ENCODE peak calls at places on chromosomes 13 and 19, in four cellular contexts. One of them, this sample, is unnamed.

GRCh38 chr13:97946951-97947588 is 6.4 kb upstream of the IPO5 start:
- DNase-seq in HepG2: no peak
- DNase-seq in GM12878: no peak
- DNase-seq in K562: no peak
- DNase-seq in this sample: no peak

GRCh38 chr19:12681074-12681987 is at the start of gene DHPS:
- DNase-seq in HepG2: peak
- DNase-seq in GM12878: peak
- DNase-seq in K562: peak
- DNase-seq in this sample: peak

GRCh38 chr19:46927106-46927505 is 66.3 kb downstream of the ARHGAP35 start:
- DNase-seq in HepG2: no peak
- DNase-seq in GM12878: no peak
- DNase-seq in K562: no peak
- DNase-seq in this sample: no peak

GRCh38 chr13:49641810-49642291 is 13.5 kb downstream of the ARL11 start:
- DNase-seq in HepG2: no peak
- DNase-seq in GM12878: no peak
- DNase-seq in K562: peak
- DNase-seq in this sample: no peak

GRCh38 chr13:42486711-42487198 is 87.2 kb upstream of the TNFSF11 start:
- DNase-seq in HepG2: no peak
- DNase-seq in GM12878: no peak
- DNase-seq in K562: no peak
- DNase-seq in this sample: no peak

GRCh38 chr19:7677664-7678311 is 898 bp downstream of the MCEMP1 start:
- DNase-seq in HepG2: peak
- DNase-seq in GM12878: no peak
- DNase-seq in K562: no peak
- DNase-seq in this sample: no peak

GRCh38 chr13:32878172-32878571 is 138.1 kb upstream of the KL start:
- DNase-seq in HepG2: no peak
- DNase-seq in GM12878: no peak
- DNase-seq in K562: no peak
- DNase-seq in this sample: no peak

GRCh38 chr13:54449922-54450321 is 1421.3 kb downstream of the OLFM4 start:
- DNase-seq in HepG2: no peak
- DNase-seq in GM12878: no peak
- DNase-seq in K562: no peak
- DNase-seq in this sample: no peak

GRCh38 chr19:8306235-8307054 is 1.7 kb downstream of the CD320 start:
- DNase-seq in HepG2: no peak
- DNase-seq in GM12878: no peak
- DNase-seq in K562: no peak
- DNase-seq in this sample: no peak

GRCh38 chr13:67964091-67964490 is 734.0 kb upstream of the PCDH9 start:
- DNase-seq in HepG2: no peak
- DNase-seq in GM12878: no peak
- DNase-seq in K562: no peak
- DNase-seq in this sample: no peak

GRCh38 chr19:17209126-17210036 is 5.8 kb upstream of the USE1 start:
- DNase-seq in HepG2: no peak
- DNase-seq in GM12878: no peak
- DNase-seq in K562: peak
- DNase-seq in this sample: peak

GRCh38 chr13:41019027-41019487 is at the start of gene ELF1:
- DNase-seq in HepG2: peak
- DNase-seq in GM12878: peak
- DNase-seq in K562: peak
- DNase-seq in this sample: peak

GRCh38 chr13:42747399-42747873 is 33.9 kb upstream of the FAM216B start:
- DNase-seq in HepG2: no peak
- DNase-seq in GM12878: no peak
- DNase-seq in K562: no peak
- DNase-seq in this sample: no peak

GRCh38 chr13:77349365-77349764 is 22.5 kb upstream of the MYCBP2 start:
- DNase-seq in HepG2: no peak
- DNase-seq in GM12878: no peak
- DNase-seq in K562: no peak
- DNase-seq in this sample: no peak

GRCh38 chr13:27170521-27171243 is 929 bp downstream of the USP12 start:
- DNase-seq in HepG2: peak
- DNase-seq in GM12878: no peak
- DNase-seq in K562: peak
- DNase-seq in this sample: peak

GRCh38 chr13:44790289-44790688 is 199.0 kb downstream of the NUFIP1 start:
- DNase-seq in HepG2: no peak
- DNase-seq in GM12878: no peak
- DNase-seq in K562: no peak
- DNase-seq in this sample: no peak

GRCh38 chr13:114126789-114127472 is 5.5 kb downstream of the RASA3 start:
- DNase-seq in HepG2: no peak
- DNase-seq in GM12878: no peak
- DNase-seq in K562: no peak
- DNase-seq in this sample: no peak

GRCh38 chr19:51014242-51014641 is 5.3 kb downstream of the KLK10 start:
- DNase-seq in HepG2: no peak
- DNase-seq in GM12878: no peak
- DNase-seq in K562: no peak
- DNase-seq in this sample: no peak

GRCh38 chr13:66835040-66835628 is 395.0 kb downstream of the PCDH9 start:
- DNase-seq in HepG2: peak
- DNase-seq in GM12878: no peak
- DNase-seq in K562: peak
- DNase-seq in this sample: peak

GRCh38 chr19:27775395-27775794 is 1437.6 kb downstream of the UQCRFS1 start:
- DNase-seq in HepG2: no peak
- DNase-seq in GM12878: no peak
- DNase-seq in K562: peak
- DNase-seq in this sample: no peak

GRCh38 chr19:55479451-55480230 is 3.2 kb downstream of the ZNF628 start:
- DNase-seq in HepG2: no peak
- DNase-seq in GM12878: no peak
- DNase-seq in K562: no peak
- DNase-seq in this sample: no peak

GRCh38 chr19:16015805-16016173 is 60.5 kb upstream of the TPM4 start:
- DNase-seq in HepG2: no peak
- DNase-seq in GM12878: no peak
- DNase-seq in K562: no peak
- DNase-seq in this sample: no peak

GRCh38 chr19:51514866-51515481 is 13.4 kb upstream of the SIGLEC12 start:
- DNase-seq in HepG2: peak
- DNase-seq in GM12878: peak
- DNase-seq in K562: peak
- DNase-seq in this sample: peak

GRCh38 chr13:41678320-41678719 is 221.0 kb downstream of the RGCC start:
- DNase-seq in HepG2: no peak
- DNase-seq in GM12878: no peak
- DNase-seq in K562: no peak
- DNase-seq in this sample: no peak

GRCh38 chr19:3034845-3035541 is 5.9 kb upstream of the TLE2 start:
- DNase-seq in HepG2: no peak
- DNase-seq in GM12878: peak
- DNase-seq in K562: peak
- DNase-seq in this sample: no peak

GRCh38 chr19:49908480-49909420 is 12.1 kb upstream of the IL4I1 start:
- DNase-seq in HepG2: no peak
- DNase-seq in GM12878: no peak
- DNase-seq in K562: no peak
- DNase-seq in this sample: no peak

GRCh38 chr13:99982741-99983400 is 1.3 kb downstream of the ZIC2 start:
- DNase-seq in HepG2: no peak
- DNase-seq in GM12878: no peak
- DNase-seq in K562: peak
- DNase-seq in this sample: no peak

GRCh38 chr19:13363235-13363634 is 143.0 kb downstream of the CACNA1A start:
- DNase-seq in HepG2: no peak
- DNase-seq in GM12878: no peak
- DNase-seq in K562: no peak
- DNase-seq in this sample: no peak

GRCh38 chr13:45142440-45143345 is 22.4 kb downstream of the GTF2F2 start:
- DNase-seq in HepG2: peak
- DNase-seq in GM12878: no peak
- DNase-seq in K562: no peak
- DNase-seq in this sample: no peak

GRCh38 chr19:6021878-6022569 is 44.1 kb upstream of the RANBP3 start:
- DNase-seq in HepG2: peak
- DNase-seq in GM12878: peak
- DNase-seq in K562: peak
- DNase-seq in this sample: peak

GRCh38 chr13:112838038-112838965 is 130.7 kb upstream of the MCF2L start:
- DNase-seq in HepG2: no peak
- DNase-seq in GM12878: no peak
- DNase-seq in K562: no peak
- DNase-seq in this sample: no peak

GRCh38 chr19:27962260-27962659 is 1250.7 kb downstream of the UQCRFS1 start:
- DNase-seq in HepG2: no peak
- DNase-seq in GM12878: no peak
- DNase-seq in K562: no peak
- DNase-seq in this sample: no peak

GRCh38 chr19:14363203-14364097 is 17.8 kb upstream of the ADGRE5 start:
- DNase-seq in HepG2: peak
- DNase-seq in GM12878: no peak
- DNase-seq in K562: peak
- DNase-seq in this sample: peak

GRCh38 chr19:38654478-38655079 is 7.1 kb downstream of the ACTN4 start:
- DNase-seq in HepG2: no peak
- DNase-seq in GM12878: no peak
- DNase-seq in K562: no peak
- DNase-seq in this sample: no peak

DNA sequence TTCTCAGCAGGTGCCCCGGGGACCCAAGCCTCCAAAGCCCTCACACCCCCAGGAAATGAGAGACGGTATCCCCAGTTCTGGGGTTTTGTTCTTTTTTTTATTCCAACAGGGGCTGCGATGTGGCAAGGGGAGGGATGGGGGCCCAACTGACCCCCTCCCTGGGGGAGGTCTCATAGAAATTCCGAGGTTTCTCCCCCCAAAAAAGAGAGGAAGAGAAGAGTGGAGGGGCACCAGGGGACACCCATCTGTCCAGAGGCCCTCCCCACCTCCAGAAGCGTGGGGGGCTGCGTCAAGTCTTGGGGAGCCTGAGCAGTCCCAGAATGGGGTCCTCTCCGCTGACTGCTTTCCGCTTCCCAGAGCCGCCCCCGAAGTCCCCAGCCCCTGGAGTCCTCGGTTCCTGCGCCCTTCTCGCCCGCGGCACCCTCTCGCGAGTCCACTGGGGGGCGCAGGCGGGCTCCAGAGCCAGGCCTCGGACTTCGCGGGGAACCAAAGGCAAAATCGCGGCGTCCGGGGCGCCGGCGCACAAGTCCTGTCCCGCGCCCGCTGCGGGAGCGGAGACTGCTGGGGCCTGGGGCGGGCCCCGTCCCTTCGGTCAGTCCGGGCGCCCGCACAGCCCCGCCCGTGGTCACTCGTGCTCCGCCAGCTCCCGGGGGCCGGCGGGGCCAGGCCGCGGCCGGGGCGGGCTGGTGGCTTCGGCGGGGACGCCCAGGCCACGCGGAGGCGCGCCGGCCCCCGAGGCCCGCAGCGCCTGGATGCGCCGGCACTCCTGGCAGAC is 4.4 kb upstream of the ATP1A3 start:
- DNase-seq in HepG2: peak
- DNase-seq in GM12878: no peak
- DNase-seq in K562: peak
- DNase-seq in this sample: peak
- TF ChIP-seq FOXM1 in HepG2: no peak
- TF ChIP-seq FOXM1 in GM12878: no peak
- TF ChIP-seq FOXM1 in K562: no peak
- TF ChIP-seq FOXM1 in this sample: no peak

GRCh38 chr19:4582980-4583842 is 23.7 kb upstream of the SEMA6B start:
- DNase-seq in HepG2: peak
- DNase-seq in GM12878: no peak
- DNase-seq in K562: no peak
- DNase-seq in this sample: no peak
- TF ChIP-seq FOXK2 in HepG2: no peak
- TF ChIP-seq FOXK2 in GM12878: no peak
- TF ChIP-seq FOXK2 in K562: no peak
- TF ChIP-seq FOXK2 in this sample: no peak

GRCh38 chr13:28983661-28984060 is 163.5 kb downstream of the MTUS2 start:
- DNase-seq in HepG2: no peak
- DNase-seq in GM12878: no peak
- DNase-seq in K562: no peak
- DNase-seq in this sample: no peak
- TF ChIP-seq FOXM1 in HepG2: no peak
- TF ChIP-seq FOXM1 in GM12878: no peak
- TF ChIP-seq FOXM1 in K562: no peak
- TF ChIP-seq FOXM1 in this sample: no peak

GRCh38 chr19:29564574-29565005 is 38.8 kb downstream of the VSTM2B start:
- DNase-seq in HepG2: no peak
- DNase-seq in GM12878: no peak
- DNase-seq in K562: no peak
- DNase-seq in this sample: no peak
- TF ChIP-seq FOXK2 in HepG2: no peak
- TF ChIP-seq FOXK2 in GM12878: no peak
- TF ChIP-seq FOXK2 in K562: no peak
- TF ChIP-seq FOXK2 in this sample: no peak

DNA sequence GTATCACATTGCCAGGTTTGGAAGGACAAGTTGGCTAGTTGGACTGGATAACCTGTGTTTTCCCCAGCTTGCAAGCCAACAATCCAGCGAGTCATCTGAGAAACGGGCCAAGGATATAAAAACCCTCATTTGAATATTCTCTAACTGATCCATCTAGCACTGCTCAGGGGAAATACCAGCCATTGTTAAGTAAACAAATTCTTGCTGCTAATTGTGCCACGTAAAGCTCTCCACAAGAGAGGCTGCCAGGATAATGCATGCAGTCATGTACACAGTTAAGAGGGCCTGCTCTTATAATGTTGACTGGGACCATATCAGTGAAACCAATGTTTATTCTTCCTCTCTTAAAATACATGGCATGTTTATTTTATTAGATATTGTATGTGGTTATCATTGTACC is 663.2 kb upstream of the SGCG start:
- DNase-seq in HepG2: no peak
- DNase-seq in GM12878: no peak
- DNase-seq in K562: no peak
- DNase-seq in this sample: no peak
- TF ChIP-seq FOXM1 in HepG2: no peak
- TF ChIP-seq FOXM1 in GM12878: no peak
- TF ChIP-seq FOXM1 in K562: no peak
- TF ChIP-seq FOXM1 in this sample: no peak

GRCh38 chr13:34308725-34309124 is 490.8 kb downstream of the RFC3 start:
- DNase-seq in HepG2: no peak
- DNase-seq in GM12878: no peak
- DNase-seq in K562: no peak
- DNase-seq in this sample: no peak
- TF ChIP-seq FOXK2 in HepG2: no peak
- TF ChIP-seq FOXK2 in GM12878: no peak
- TF ChIP-seq FOXK2 in K562: no peak
- TF ChIP-seq FOXK2 in this sample: no peak